ENCODE peak calls at places on chromosomes 12 and 14, in eight cellular contexts. O, W, J, C, T, H, X and Q are unnamed samples.

GRCh38 chr14:20350280-20350679 is 6.8 kb downstream of the PARP2 start:
- DNase-seq in O (no peak), W (no peak), J (no peak), C (no peak), T (no peak), H (no peak), X (no peak), Q (no peak)

GRCh38 chr14:93133476-93133875 is 17.8 kb upstream of the ITPK1 start:
- DNase-seq in O (no peak), W (no peak), J (no peak), C (no peak), T (no peak), H (no peak), X (no peak), Q (no peak)

GRCh38 chr14:104087505-104087904 is 2.0 kb downstream of the ASPG start:
- DNase-seq in O (no peak), W (peak; percentile 19), J (no peak), C (no peak), T (no peak), H (no peak), X (no peak), Q (no peak)

GRCh38 chr12:47739959-47740358 is 14.7 kb upstream of the ENDOU start:
- DNase-seq in O (no peak), W (peak; percentile 69), J (no peak), C (no peak), T (no peak), H (no peak), X (no peak), Q (no peak)

GRCh38 chr12:39125580-39125979 is 220.2 kb upstream of the CPNE8 start:
- DNase-seq in O (no peak), W (no peak), J (no peak), C (no peak), T (no peak), H (peak; percentile 69), X (no peak), Q (no peak)

GRCh38 chr12:67677166-67677565 is 28.6 kb downstream of the DYRK2 start:
- DNase-seq in O (no peak), W (no peak), J (no peak), C (no peak), T (no peak), H (no peak), X (no peak), Q (no peak)

GRCh38 chr12:95836630-95837239 is 22.0 kb upstream of the SNRPF start:
- DNase-seq in O (no peak), W (no peak), J (no peak), C (no peak), T (no peak), H (peak; percentile 61), X (no peak), Q (no peak)

GRCh38 chr14:65846469-65846868 is 433.9 kb downstream of the FUT8 start:
- DNase-seq in O (peak; percentile 71), W (no peak), J (no peak), C (no peak), T (no peak), H (no peak), X (peak; percentile 72), Q (no peak)

GRCh38 chr14:104226421-104227385 is 88.3 kb downstream of the KIF26A start:
- DNase-seq in O (no peak), W (peak; percentile 6), J (no peak), C (no peak), T (no peak), H (no peak), X (peak; percentile 44), Q (no peak)

GRCh38 chr12:132475304-132476037 is 14.5 kb upstream of the FBRSL1 start:
- DNase-seq in O (peak; percentile 65), W (no peak), J (no peak), C (no peak), T (peak; percentile 40), H (no peak), X (peak; percentile 26), Q (peak; percentile 31)

GRCh38 chr12:132414634-132415340 is 75.2 kb upstream of the FBRSL1 start:
- DNase-seq in O (peak; percentile 76), W (peak; percentile 85), J (peak; percentile 65), C (peak; percentile 34), T (peak; percentile 86), H (peak; percentile 22), X (peak; percentile 70), Q (peak; percentile 74)

GRCh38 chr12:66409195-66409871 is 107.0 kb downstream of the HELB start:
- DNase-seq in O (peak; percentile 60), W (no peak), J (peak; percentile 57), C (peak; percentile 61), T (peak; percentile 32), H (peak; percentile 35), X (peak; percentile 54), Q (peak; percentile 24)

GRCh38 chr14:78835052-78835451 is 664.9 kb downstream of the NRXN3 start:
- DNase-seq in O (no peak), W (no peak), J (no peak), C (no peak), T (no peak), H (no peak), X (no peak), Q (no peak)

GRCh38 chr12:24596768-24597388 is 352.0 kb downstream of the BCAT1 start:
- DNase-seq in O (no peak), W (no peak), J (no peak), C (no peak), T (no peak), H (peak; percentile 30), X (peak; percentile 5), Q (peak; percentile 76)

GRCh38 chr12:65306603-65307501 is 28.4 kb downstream of the MSRB3 start:
- DNase-seq in O (no peak), W (peak; percentile 48), J (peak; percentile 91), C (peak; percentile 39), T (peak; percentile 7), H (peak; percentile 51), X (peak; percentile 6), Q (peak; percentile 90)

GRCh38 chr14:58815046-58815701 is 177.4 kb downstream of the DACT1 start:
- DNase-seq in O (no peak), W (no peak), J (no peak), C (no peak), T (no peak), H (peak; percentile 83), X (no peak), Q (no peak)

GRCh38 chr14:100662850-100663527 is 63.7 kb upstream of the DLK1 start:
- DNase-seq in O (peak; percentile 44), W (peak; percentile 75), J (peak; percentile 87), C (no peak), T (peak; percentile 70), H (peak; percentile 21), X (peak; percentile 45), Q (peak; percentile 51)

GRCh38 chr12:109842021-109842420 is 8.8 kb upstream of the TRPV4 start:
- DNase-seq in O (no peak), W (no peak), J (no peak), C (no peak), T (no peak), H (no peak), X (no peak), Q (no peak)

GRCh38 chr12:107405436-107405835 is 280.2 kb upstream of the PWP1 start:
- DNase-seq in O (no peak), W (no peak), J (no peak), C (no peak), T (no peak), H (no peak), X (no peak), Q (no peak)

GRCh38 chr14:104199266-104199665 is 60.9 kb downstream of the KIF26A start:
- DNase-seq in O (no peak), W (no peak), J (no peak), C (no peak), T (no peak), H (no peak), X (no peak), Q (no peak)

GRCh38 chr14:54881235-54881760 is 21.3 kb downstream of the GCH1 start:
- DNase-seq in O (peak; percentile 63), W (no peak), J (no peak), C (no peak), T (no peak), H (peak; percentile 56), X (peak; percentile 83), Q (no peak)

GRCh38 chr14:23608454-23608853 is 27.7 kb upstream of the DHRS2 start:
- DNase-seq in O (no peak), W (no peak), J (no peak), C (no peak), T (no peak), H (no peak), X (no peak), Q (no peak)

GRCh38 chr12:95790025-95790911 is at the start of gene NTN4:
- DNase-seq in O (peak; percentile 8), W (peak; percentile 64), J (no peak), C (no peak), T (peak; percentile 42), H (no peak), X (peak; percentile 15), Q (peak; percentile 43)

GRCh38 chr14:91220581-91221000 is 23.9 kb downstream of the GPR68 start:
- DNase-seq in O (no peak), W (no peak), J (no peak), C (no peak), T (no peak), H (no peak), X (no peak), Q (no peak)

GRCh38 chr14:81311816-81312215 is 88.3 kb downstream of the STON2 start:
- DNase-seq in O (no peak), W (no peak), J (no peak), C (no peak), T (no peak), H (no peak), X (no peak), Q (no peak)

GRCh38 chr12:28424965-28425364 is 234.7 kb downstream of the CCDC91 start:
- DNase-seq in O (no peak), W (no peak), J (no peak), C (no peak), T (no peak), H (peak; percentile 91), X (no peak), Q (no peak)

GRCh38 chr14:75247286-75247922 is 31.2 kb upstream of the FOS start:
- DNase-seq in O (peak; percentile 84), W (peak; percentile 44), J (no peak), C (no peak), T (peak; percentile 70), H (no peak), X (peak; percentile 82), Q (no peak)

GRCh38 chr12:120402217-120402616 is 33.3 kb upstream of the MSI1 start:
- DNase-seq in O (no peak), W (no peak), J (no peak), C (no peak), T (no peak), H (peak; percentile 18), X (no peak), Q (no peak)

GRCh38 chr12:6970096-6970527 is 352 bp downstream of the PHB2 start:
- DNase-seq in O (no peak), W (no peak), J (no peak), C (no peak), T (peak; percentile 35), H (no peak), X (peak; percentile 30), Q (peak; percentile 27)

GRCh38 chr12:95838125-95838524 is 20.6 kb upstream of the SNRPF start:
- DNase-seq in O (no peak), W (peak; percentile 65), J (no peak), C (no peak), T (no peak), H (peak; percentile 49), X (no peak), Q (no peak)

GRCh38 chr12:131091976-131092691 is 138.4 kb downstream of the ADGRD1 start:
- DNase-seq in O (no peak), W (peak; percentile 6), J (no peak), C (no peak), T (no peak), H (no peak), X (no peak), Q (no peak)

GRCh38 chr12:39127401-39127800 is 222.0 kb upstream of the CPNE8 start:
- DNase-seq in O (no peak), W (peak; percentile 15), J (peak; percentile 64), C (no peak), T (no peak), H (peak; percentile 80), X (no peak), Q (peak; percentile 2)

GRCh38 chr14:36086629-36087380 is 89.7 kb downstream of the PTCSC3 start:
- DNase-seq in O (no peak), W (no peak), J (no peak), C (no peak), T (no peak), H (no peak), X (no peak), Q (no peak)

GRCh38 chr14:97177016-97177415 is 379.8 kb downstream of the VRK1 start:
- DNase-seq in O (peak; percentile 57), W (no peak), J (peak; percentile 69), C (no peak), T (peak; percentile 9), H (no peak), X (peak; percentile 44), Q (peak; percentile 63)